ENCODE peak calls at places on chromosomes 4 and X, in ten cellular contexts. One of them, this sample, is unnamed.

GRCh38 chr4:56787380-56787779 is 34.1 kb downstream of the SPINK2 start:
- DNase-seq in colonic mucosa: peak; percentile 57
- DNase-seq in GM12878: no peak
- DNase-seq in WTC11: no peak
- DNase-seq in PC-3: no peak
- DNase-seq in GM13976: no peak
- DNase-seq in AG10803: no peak
- DNase-seq in upper lobe of right lung: no peak
- DNase-seq in lung: no peak
- DNase-seq in fibroblast of pulmonary artery: peak; percentile 43
- DNase-seq in this sample: no peak

GRCh38 chrX:110359273-110359672 is 625 bp downstream of the RTL9 start:
- DNase-seq in PC-3: no peak
- DNase-seq in fibroblast of pulmonary artery: no peak
- DNase-seq in lung: no peak
- DNase-seq in GM13976: no peak
- DNase-seq in upper lobe of right lung: no peak
- DNase-seq in WTC11: no peak
- DNase-seq in GM12878: no peak
- DNase-seq in AG10803: no peak
- DNase-seq in colonic mucosa: no peak
- DNase-seq in this sample: no peak

GRCh38 chr4:92234393-92235176 is 69.2 kb upstream of the GRID2 start:
- DNase-seq in AG10803: peak; percentile 82
- DNase-seq in lung: no peak
- DNase-seq in upper lobe of right lung: no peak
- DNase-seq in colonic mucosa: no peak
- DNase-seq in PC-3: peak; percentile 98
- DNase-seq in fibroblast of pulmonary artery: peak; percentile 100
- DNase-seq in GM12878: no peak
- DNase-seq in WTC11: no peak
- DNase-seq in GM13976: no peak
- DNase-seq in this sample: peak; percentile 5

GRCh38 chrX:153657161-153657560 is 10.2 kb downstream of the DUSP9 start:
- DNase-seq in AG10803: no peak
- DNase-seq in upper lobe of right lung: no peak
- DNase-seq in GM12878: no peak
- DNase-seq in WTC11: no peak
- DNase-seq in GM13976: no peak
- DNase-seq in lung: no peak
- DNase-seq in colonic mucosa: no peak
- DNase-seq in fibroblast of pulmonary artery: no peak
- DNase-seq in PC-3: no peak
- DNase-seq in this sample: no peak

GRCh38 chr4:17276821-17277220 is 235.1 kb downstream of the QDPR start:
- DNase-seq in lung: no peak
- DNase-seq in fibroblast of pulmonary artery: peak; percentile 56
- DNase-seq in upper lobe of right lung: no peak
- DNase-seq in AG10803: peak; percentile 56
- DNase-seq in PC-3: no peak
- DNase-seq in WTC11: no peak
- DNase-seq in GM12878: no peak
- DNase-seq in GM13976: no peak
- DNase-seq in colonic mucosa: peak; percentile 16
- DNase-seq in this sample: peak; percentile 16

GRCh38 chr4:125773502-125773901 is 458.7 kb downstream of the FAT4 start:
- DNase-seq in fibroblast of pulmonary artery: no peak
- DNase-seq in GM12878: no peak
- DNase-seq in colonic mucosa: no peak
- DNase-seq in GM13976: no peak
- DNase-seq in PC-3: no peak
- DNase-seq in upper lobe of right lung: no peak
- DNase-seq in WTC11: no peak
- DNase-seq in AG10803: no peak
- DNase-seq in lung: no peak
- DNase-seq in this sample: no peak

GRCh38 chr4:1723131-1723801 is 1.9 kb downstream of the TACC3 start:
- DNase-seq in GM12878: no peak
- DNase-seq in upper lobe of right lung: no peak
- DNase-seq in colonic mucosa: no peak
- DNase-seq in GM13976: peak; percentile 42
- DNase-seq in lung: no peak
- DNase-seq in WTC11: no peak
- DNase-seq in PC-3: no peak
- DNase-seq in AG10803: no peak
- DNase-seq in fibroblast of pulmonary artery: no peak
- DNase-seq in this sample: no peak

GRCh38 chrX:84046403-84046984 is 141.5 kb downstream of the RPS6KA6 start:
- DNase-seq in fibroblast of pulmonary artery: peak; percentile 37
- DNase-seq in WTC11: peak; percentile 19
- DNase-seq in lung: no peak
- DNase-seq in AG10803: peak; percentile 33
- DNase-seq in colonic mucosa: no peak
- DNase-seq in PC-3: peak; percentile 57
- DNase-seq in GM12878: no peak
- DNase-seq in upper lobe of right lung: no peak
- DNase-seq in GM13976: peak; percentile 23
- DNase-seq in this sample: no peak

GRCh38 chr4:8060632-8061031 is 98.0 kb downstream of the ABLIM2 start:
- DNase-seq in WTC11: no peak
- DNase-seq in GM13976: no peak
- DNase-seq in fibroblast of pulmonary artery: no peak
- DNase-seq in GM12878: no peak
- DNase-seq in colonic mucosa: no peak
- DNase-seq in PC-3: no peak
- DNase-seq in lung: no peak
- DNase-seq in upper lobe of right lung: no peak
- DNase-seq in AG10803: no peak
- DNase-seq in this sample: no peak

GRCh38 chr4:37463457-37463856 is 218.9 kb downstream of the NWD2 start:
- DNase-seq in PC-3: no peak
- DNase-seq in lung: no peak
- DNase-seq in colonic mucosa: peak; percentile 59
- DNase-seq in GM13976: no peak
- DNase-seq in upper lobe of right lung: no peak
- DNase-seq in WTC11: peak; percentile 16
- DNase-seq in fibroblast of pulmonary artery: no peak
- DNase-seq in AG10803: no peak
- DNase-seq in GM12878: no peak
- DNase-seq in this sample: no peak

GRCh38 chr4:44916406-44916805 is 190.1 kb upstream of the GNPDA2 start:
- DNase-seq in lung: no peak
- DNase-seq in AG10803: peak; percentile 0
- DNase-seq in fibroblast of pulmonary artery: peak; percentile 59
- DNase-seq in GM12878: no peak
- DNase-seq in upper lobe of right lung: no peak
- DNase-seq in PC-3: peak; percentile 13
- DNase-seq in WTC11: no peak
- DNase-seq in colonic mucosa: no peak
- DNase-seq in GM13976: no peak
- DNase-seq in this sample: no peak

GRCh38 chr4:151031831-151032605 is 16.9 kb upstream of the LRBA start:
- DNase-seq in GM13976: peak; percentile 55
- DNase-seq in WTC11: no peak
- DNase-seq in colonic mucosa: no peak
- DNase-seq in fibroblast of pulmonary artery: peak; percentile 70
- DNase-seq in lung: no peak
- DNase-seq in upper lobe of right lung: no peak
- DNase-seq in PC-3: peak; percentile 76
- DNase-seq in AG10803: peak; percentile 38
- DNase-seq in GM12878: peak; percentile 54
- DNase-seq in this sample: no peak

GRCh38 chrX:46611658-46612362 is 38.2 kb downstream of the CHST7 start:
- DNase-seq in upper lobe of right lung: no peak
- DNase-seq in GM12878: no peak
- DNase-seq in fibroblast of pulmonary artery: no peak
- DNase-seq in colonic mucosa: no peak
- DNase-seq in AG10803: no peak
- DNase-seq in PC-3: no peak
- DNase-seq in lung: no peak
- DNase-seq in GM13976: no peak
- DNase-seq in WTC11: no peak
- DNase-seq in this sample: no peak

GRCh38 chrX:112651766-112652165 is 28.0 kb downstream of the LHFPL1 start:
- DNase-seq in PC-3: no peak
- DNase-seq in GM12878: no peak
- DNase-seq in fibroblast of pulmonary artery: peak; percentile 49
- DNase-seq in colonic mucosa: no peak
- DNase-seq in lung: no peak
- DNase-seq in AG10803: no peak
- DNase-seq in WTC11: no peak
- DNase-seq in GM13976: no peak
- DNase-seq in upper lobe of right lung: no peak
- DNase-seq in this sample: no peak

GRCh38 chr4:88101165-88101564 is 57.3 kb downstream of the ABCG2 start:
- DNase-seq in WTC11: no peak
- DNase-seq in GM13976: no peak
- DNase-seq in fibroblast of pulmonary artery: no peak
- DNase-seq in colonic mucosa: no peak
- DNase-seq in upper lobe of right lung: no peak
- DNase-seq in PC-3: no peak
- DNase-seq in GM12878: peak; percentile 4
- DNase-seq in lung: no peak
- DNase-seq in AG10803: no peak
- DNase-seq in this sample: no peak

GRCh38 chr4:112109455-112110425 is 35.5 kb upstream of the FAM241A start:
- DNase-seq in upper lobe of right lung: no peak
- DNase-seq in colonic mucosa: no peak
- DNase-seq in GM13976: no peak
- DNase-seq in lung: no peak
- DNase-seq in WTC11: no peak
- DNase-seq in fibroblast of pulmonary artery: peak; percentile 75
- DNase-seq in GM12878: peak; percentile 13
- DNase-seq in PC-3: peak; percentile 6
- DNase-seq in AG10803: no peak
- DNase-seq in this sample: no peak

GRCh38 chr4:154911097-154911496 is 130.0 kb downstream of the RBM46 start:
- DNase-seq in lung: no peak
- DNase-seq in upper lobe of right lung: no peak
- DNase-seq in colonic mucosa: no peak
- DNase-seq in AG10803: peak; percentile 4
- DNase-seq in GM13976: no peak
- DNase-seq in GM12878: no peak
- DNase-seq in fibroblast of pulmonary artery: peak; percentile 11
- DNase-seq in WTC11: no peak
- DNase-seq in PC-3: peak; percentile 34
- DNase-seq in this sample: no peak
- TF ChIP-seq CTCF in lung: no peak
- TF ChIP-seq CTCF in upper lobe of right lung: no peak
- TF ChIP-seq CTCF in colonic mucosa: no peak
- TF ChIP-seq CTCF in AG10803: peak; percentile 24
- TF ChIP-seq CTCF in GM13976: no peak
- TF ChIP-seq CTCF in GM12878: no peak
- TF ChIP-seq CTCF in fibroblast of pulmonary artery: peak; percentile 16
- TF ChIP-seq CTCF in WTC11: no peak
- TF ChIP-seq CTCF in PC-3: peak; percentile 46
- TF ChIP-seq CTCF in this sample: peak; percentile 24

DNA sequence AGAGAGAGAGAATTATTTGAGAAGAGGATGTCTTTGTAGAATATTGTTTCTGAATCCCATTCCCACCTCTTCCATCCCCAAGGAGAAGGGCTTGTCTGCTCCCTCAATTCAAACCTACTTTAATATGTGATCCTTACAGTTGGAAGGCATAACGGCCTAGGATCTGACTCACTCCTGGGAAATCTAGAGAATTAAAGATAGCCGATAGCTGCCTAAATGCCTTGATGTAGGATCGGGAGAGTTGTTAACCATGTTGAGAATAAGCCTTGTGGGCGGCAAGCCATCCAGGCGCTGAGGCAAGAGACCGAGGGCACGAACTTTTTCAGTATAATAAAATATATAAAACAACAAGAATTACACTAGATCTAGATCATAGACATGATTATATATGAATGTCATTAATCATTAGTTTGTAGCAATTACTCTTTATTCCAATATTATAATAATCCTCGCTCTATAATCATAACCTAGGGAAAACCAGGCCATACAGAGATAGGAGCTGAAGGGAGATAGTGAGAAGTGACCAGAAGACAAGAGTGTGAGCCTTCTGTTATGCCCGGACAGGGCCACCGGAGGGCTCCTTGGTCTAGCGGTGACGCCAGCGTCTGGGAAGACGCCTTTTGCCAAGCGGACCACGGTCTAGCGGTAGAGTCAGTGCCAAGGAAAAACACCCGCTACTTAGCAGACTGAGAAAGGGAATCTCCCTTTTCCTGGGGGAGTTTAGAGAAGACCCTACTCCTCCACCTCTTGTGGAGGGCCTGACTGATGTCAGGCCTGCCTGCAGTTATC is 13.5 kb downstream of the EMCN start:
- DNase-seq in AG10803: no peak
- DNase-seq in lung: no peak
- DNase-seq in WTC11: peak; percentile 65
- DNase-seq in PC-3: no peak
- DNase-seq in GM12878: no peak
- DNase-seq in upper lobe of right lung: no peak
- DNase-seq in colonic mucosa: no peak
- DNase-seq in fibroblast of pulmonary artery: no peak
- DNase-seq in GM13976: no peak
- DNase-seq in this sample: no peak
- TF ChIP-seq CTCF in AG10803: no peak
- TF ChIP-seq CTCF in lung: no peak
- TF ChIP-seq CTCF in WTC11: peak; percentile 12
- TF ChIP-seq CTCF in PC-3: peak; percentile 27
- TF ChIP-seq CTCF in GM12878: no peak
- TF ChIP-seq CTCF in upper lobe of right lung: no peak
- TF ChIP-seq CTCF in colonic mucosa: no peak
- TF ChIP-seq CTCF in fibroblast of pulmonary artery: no peak
- TF ChIP-seq CTCF in GM13976: no peak
- TF ChIP-seq CTCF in this sample: no peak

GRCh38 chr4:188818300-188818699 is 679.1 kb downstream of the TRIML1 start:
- DNase-seq in colonic mucosa: no peak
- DNase-seq in lung: no peak
- DNase-seq in upper lobe of right lung: no peak
- DNase-seq in AG10803: no peak
- DNase-seq in GM12878: no peak
- DNase-seq in PC-3: no peak
- DNase-seq in fibroblast of pulmonary artery: no peak
- DNase-seq in WTC11: no peak
- DNase-seq in GM13976: no peak
- DNase-seq in this sample: no peak
- TF ChIP-seq CTCF in colonic mucosa: no peak
- TF ChIP-seq CTCF in lung: no peak
- TF ChIP-seq CTCF in upper lobe of right lung: no peak
- TF ChIP-seq CTCF in AG10803: no peak
- TF ChIP-seq CTCF in GM12878: no peak
- TF ChIP-seq CTCF in PC-3: no peak
- TF ChIP-seq CTCF in fibroblast of pulmonary artery: no peak
- TF ChIP-seq CTCF in WTC11: no peak
- TF ChIP-seq CTCF in GM13976: no peak
- TF ChIP-seq CTCF in this sample: no peak

GRCh38 chrX:100363926-100364325 is 46.1 kb downstream of the PCDH19 start:
- DNase-seq in upper lobe of right lung: no peak
- DNase-seq in GM13976: no peak
- DNase-seq in fibroblast of pulmonary artery: no peak
- DNase-seq in PC-3: no peak
- DNase-seq in AG10803: no peak
- DNase-seq in GM12878: no peak
- DNase-seq in lung: no peak
- DNase-seq in colonic mucosa: no peak
- DNase-seq in WTC11: no peak
- DNase-seq in this sample: no peak

GRCh38 chrX:100373673-100374072 is 36.4 kb downstream of the PCDH19 start:
- DNase-seq in GM13976: no peak
- DNase-seq in upper lobe of right lung: no peak
- DNase-seq in GM12878: no peak
- DNase-seq in lung: no peak
- DNase-seq in WTC11: no peak
- DNase-seq in AG10803: no peak
- DNase-seq in fibroblast of pulmonary artery: no peak
- DNase-seq in PC-3: no peak
- DNase-seq in colonic mucosa: no peak
- DNase-seq in this sample: no peak

GRCh38 chrX:100368167-100368566 is 41.9 kb downstream of the PCDH19 start:
- DNase-seq in AG10803: no peak
- DNase-seq in lung: no peak
- DNase-seq in GM12878: no peak
- DNase-seq in upper lobe of right lung: no peak
- DNase-seq in PC-3: peak; percentile 41
- DNase-seq in colonic mucosa: no peak
- DNase-seq in fibroblast of pulmonary artery: peak; percentile 18
- DNase-seq in GM13976: peak; percentile 11
- DNase-seq in WTC11: peak; percentile 29
- DNase-seq in this sample: no peak
- TF ChIP-seq CTCF in AG10803: peak; percentile 41
- TF ChIP-seq CTCF in lung: no peak
- TF ChIP-seq CTCF in GM12878: peak; percentile 57
- TF ChIP-seq CTCF in upper lobe of right lung: peak; percentile 26
- TF ChIP-seq CTCF in PC-3: peak; percentile 56
- TF ChIP-seq CTCF in colonic mucosa: peak; percentile 22
- TF ChIP-seq CTCF in fibroblast of pulmonary artery: peak; percentile 37
- TF ChIP-seq CTCF in GM13976: no peak
- TF ChIP-seq CTCF in WTC11: peak; percentile 33
- TF ChIP-seq CTCF in this sample: peak; percentile 37

This sample was measured in AG09309.